ENCODE peak calls at places on chromosomes 1 and 21, in five cellular contexts. G is IMR-90; U is stimulated activated CD4-positive, alpha-beta T cell treated with anti-CD3 and anti-CD28 coated beads, Interleukin-4, amount 100 ng/mL, for 4 hours; F is brain microvascular endothelial cell; Z is uterus. O is an unnamed sample.

GRCh38 chr1:43506233-43506632 is 24.4 kb upstream of the PTPRF start:
- DNase-seq in U (no peak), Z (no peak), F (no peak), G (no peak), O (no peak)

GRCh38 chr1:32702599-32703478 is at the start of gene SYNC:
- DNase-seq in Z (peak; percentile 56), F (peak; percentile 40), U (no peak), G (peak; percentile 78), O (peak; percentile 89)

GRCh38 chr1:210787800-210788199 is 346.1 kb downstream of the KCNH1 start:
- DNase-seq in U (no peak), F (no peak), Z (no peak), G (no peak), O (no peak)

GRCh38 chr1:186740324-186740723 is 60.1 kb upstream of the PTGS2 start:
- DNase-seq in F (no peak), U (no peak), Z (no peak), G (no peak), O (no peak)

GRCh38 chr1:177249231-177249630 is 78.5 kb downstream of the BRINP2 start:
- DNase-seq in Z (no peak), F (no peak), G (no peak), U (no peak), O (no peak)

GRCh38 chr1:201896951-201897391 is 8.3 kb downstream of the SHISA4 start:
- DNase-seq in U (no peak), G (peak; percentile 77), Z (peak; percentile 83), F (no peak), O (peak; percentile 77)

GRCh38 chr1:14897080-14897449 is 256.5 kb upstream of the TMEM51 start:
- DNase-seq in Z (no peak), U (no peak), F (no peak), G (peak; percentile 7), O (peak; percentile 11)

GRCh38 chr1:236508593-236509027 is 15.2 kb upstream of the LGALS8 start:
- DNase-seq in U (no peak), Z (no peak), F (no peak), G (no peak), O (no peak)

GRCh38 chr1:7301346-7301993 is 469.6 kb upstream of the VAMP3 start:
- DNase-seq in F (peak; percentile 27), G (peak; percentile 42), Z (no peak), U (no peak), O (peak; percentile 61)

GRCh38 chr21:32257952-32258785 is 20.7 kb downstream of the MIS18A start:
- DNase-seq in G (peak; percentile 85), F (peak; percentile 80), U (peak; percentile 13), Z (peak; percentile 70), O (peak; percentile 88)

GRCh38 chr1:231518485-231519035 is 9.9 kb upstream of the TSNAX start:
- DNase-seq in G (no peak), F (no peak), Z (no peak), U (no peak), O (no peak)

GRCh38 chr1:115976062-115976899 is at the start of gene SLC22A15:
- DNase-seq in Z (no peak), F (no peak), G (no peak), U (peak; percentile 11), O (peak; percentile 13)

GRCh38 chr1:232764458-232765231 is 40.6 kb upstream of the MAP10 start:
- DNase-seq in Z (no peak), U (no peak), F (no peak), G (no peak), O (no peak)

GRCh38 chr21:44815852-44816628 is 1.8 kb downstream of the SUMO3 start:
- DNase-seq in G (no peak), Z (no peak), U (no peak), F (no peak), O (no peak)

GRCh38 chr1:60894121-60894520 is 188.2 kb upstream of the NFIA start:
- DNase-seq in F (no peak), Z (no peak), U (no peak), G (no peak), O (no peak)

GRCh38 chr1:175922254-175922881 is 179.0 kb upstream of the TNR start:
- DNase-seq in F (no peak), G (no peak), U (no peak), Z (no peak), O (no peak)

GRCh38 chr1:8184301-8184700 is 133.6 kb upstream of the SLC45A1 start:
- DNase-seq in F (no peak), Z (no peak), G (no peak), U (no peak), O (no peak)

GRCh38 chr1:98104285-98104684 is 183.5 kb upstream of the DPYD start:
- DNase-seq in Z (no peak), U (no peak), G (peak; percentile 87), F (no peak), O (peak; percentile 79)

GRCh38 chr1:63817152-63817667 is 43.4 kb downstream of the ROR1 start:
- DNase-seq in U (no peak), F (peak; percentile 60), Z (no peak), G (peak; percentile 33), O (peak; percentile 58)

GRCh38 chr1:85289207-85289847 is 12.9 kb upstream of the BCL10 start:
- DNase-seq in U (no peak), G (peak; percentile 97), F (peak; percentile 90), Z (no peak), O (peak; percentile 97)

GRCh38 chr21:34797202-34797527 is 128.4 kb downstream of the CLIC6 start:
- DNase-seq in Z (no peak), U (no peak), G (no peak), F (no peak), O (no peak)

GRCh38 chr1:157992813-157993178 is 649 bp upstream of the KIRREL1 start:
- DNase-seq in Z (peak; percentile 53), F (no peak), U (no peak), G (no peak), O (no peak)

GRCh38 chr1:36525166-36525565 is 42.5 kb upstream of the CSF3R start:
- DNase-seq in G (no peak), U (no peak), F (no peak), Z (no peak), O (no peak)

GRCh38 chr1:26349196-26349885 is 4.6 kb downstream of the CRYBG2 start:
- DNase-seq in F (peak; percentile 73), G (peak; percentile 81), U (no peak), Z (no peak), O (peak; percentile 39)

GRCh38 chr1:7300893-7301292 is 470.2 kb upstream of the VAMP3 start:
- DNase-seq in G (peak; percentile 98), F (peak; percentile 94), Z (no peak), U (no peak), O (peak; percentile 89)

GRCh38 chr1:32393832-32394140 is 455 bp downstream of the BSDC1 start:
- DNase-seq in F (no peak), Z (no peak), G (no peak), U (peak; percentile 34), O (no peak)

GRCh38 chr1:48617227-48617626 is 145.2 kb upstream of the SPATA6 start:
- DNase-seq in U (no peak), Z (no peak), F (no peak), G (no peak), O (peak; percentile 11)